ENCODE peak calls at places on chromosomes 2 and 18, in seven cellular contexts. X is HepG2, D is HCT116, M is K562, G is endothelial cell of umbilical vein, F is GM23338, Y is H1. C is an unnamed sample.

GRCh38 chr2:204255068-204255467 is 290.2 kb upstream of the PARD3B start:
- DNase-seq in X (no peak), D (no peak), M (no peak), G (no peak), F (no peak), Y (no peak), C (no peak)

GRCh38 chr2:189552991-189553404 is 27.6 kb downstream of the SLC40A1 start:
- DNase-seq in X (peak), D (no peak), M (no peak), G (peak), F (no peak), Y (no peak), C (no peak)

GRCh38 chr2:119108186-119108585 is 50.4 kb downstream of the C1QL2 start:
- DNase-seq in X (no peak), D (no peak), M (no peak), G (no peak), F (no peak), Y (no peak), C (no peak)

GRCh38 chr2:200253631-200254030 is 52.9 kb upstream of the SPATS2L start:
- DNase-seq in X (no peak), D (no peak), M (no peak), G (no peak), F (no peak), Y (no peak), C (no peak)

GRCh38 chr2:79432731-79433146 is 80.1 kb upstream of the CTNNA2 start:
- DNase-seq in X (peak), D (no peak), M (no peak), G (no peak), F (peak), Y (no peak), C (no peak)

GRCh38 chr2:230077851-230078547 is 9.3 kb upstream of the SLC16A14 start:
- DNase-seq in X (no peak), D (no peak), M (no peak), G (peak), F (no peak), Y (peak), C (no peak)

GRCh38 chr2:170930132-170931109 is 1.4 kb downstream of the GORASP2 start:
- DNase-seq in X (peak), D (peak), M (peak), G (peak), F (peak), Y (no peak), C (no peak)

GRCh38 chr18:6365385-6365784 is 49.3 kb downstream of the L3MBTL4 start:
- DNase-seq in X (no peak), D (no peak), M (no peak), G (no peak), F (no peak), Y (no peak), C (no peak)

GRCh38 chr2:210558708-210559107 is 2.3 kb downstream of the CPS1 start:
- DNase-seq in X (no peak), D (no peak), M (no peak), G (peak), F (no peak), Y (no peak), C (peak)

GRCh38 chr2:19176977-19177376 is 181.4 kb downstream of the OSR1 start:
- DNase-seq in X (no peak), D (no peak), M (no peak), G (no peak), F (no peak), Y (no peak), C (no peak)

GRCh38 chr2:62895632-62896009 is 155.0 kb upstream of the OTX1 start:
- DNase-seq in X (no peak), D (no peak), M (no peak), G (no peak), F (no peak), Y (no peak), C (no peak)

GRCh38 chr2:204046145-204046544 is 109.6 kb downstream of the ICOS start:
- DNase-seq in X (no peak), D (no peak), M (no peak), G (no peak), F (no peak), Y (no peak), C (no peak)

GRCh38 chr2:240301256-240301795 is 134.1 kb upstream of the GPC1 start:
- DNase-seq in X (no peak), D (no peak), M (no peak), G (no peak), F (no peak), Y (no peak), C (no peak)

GRCh38 chr2:157480182-157480961 is 36.5 kb upstream of the CYTIP start:
- DNase-seq in X (no peak), D (no peak), M (no peak), G (no peak), F (no peak), Y (no peak), C (no peak)

GRCh38 chr2:241994556-241995213 is 125.2 kb downstream of the RTP5 start:
- DNase-seq in X (no peak), D (no peak), M (no peak), G (no peak), F (no peak), Y (no peak), C (no peak)

GRCh38 chr2:183009249-183009899 is 28.9 kb downstream of the NCKAP1 start:
- DNase-seq in X (no peak), D (no peak), M (no peak), G (no peak), F (no peak), Y (no peak), C (peak)

GRCh38 chr2:105537466-105537865 is 138.6 kb upstream of the FHL2 start:
- DNase-seq in X (no peak), D (no peak), M (no peak), G (no peak), F (no peak), Y (peak), C (no peak)

GRCh38 chr2:232490221-232491138 is 2.8 kb upstream of the ECEL1 start:
- DNase-seq in X (no peak), D (no peak), M (no peak), G (no peak), F (no peak), Y (no peak), C (no peak)

GRCh38 chr2:170155022-170155722 is 22.8 kb upstream of the MYO3B start:
- DNase-seq in X (no peak), D (no peak), M (peak), G (peak), F (peak), Y (no peak), C (peak)

GRCh38 chr2:98634406-98635092 is 26.2 kb downstream of the UNC50 start:
- DNase-seq in X (peak), D (peak), M (peak), G (peak), F (peak), Y (peak), C (no peak)

GRCh38 chr18:12307251-12307736 is 747 bp upstream of the TUBB6 start:
- DNase-seq in X (no peak), D (no peak), M (no peak), G (peak), F (peak), Y (no peak), C (no peak)

GRCh38 chr18:12305211-12305610 is 2.8 kb upstream of the TUBB6 start:
- DNase-seq in X (no peak), D (no peak), M (peak), G (no peak), F (no peak), Y (no peak), C (no peak)

GRCh38 chr18:12304351-12305210 is 3.5 kb upstream of the TUBB6 start:
- DNase-seq in X (no peak), D (no peak), M (no peak), G (no peak), F (no peak), Y (no peak), C (no peak)

GRCh38 chr18:12306752-12307151 is 1.3 kb upstream of the TUBB6 start:
- DNase-seq in X (no peak), D (no peak), M (no peak), G (no peak), F (no peak), Y (no peak), C (no peak)

DNA sequence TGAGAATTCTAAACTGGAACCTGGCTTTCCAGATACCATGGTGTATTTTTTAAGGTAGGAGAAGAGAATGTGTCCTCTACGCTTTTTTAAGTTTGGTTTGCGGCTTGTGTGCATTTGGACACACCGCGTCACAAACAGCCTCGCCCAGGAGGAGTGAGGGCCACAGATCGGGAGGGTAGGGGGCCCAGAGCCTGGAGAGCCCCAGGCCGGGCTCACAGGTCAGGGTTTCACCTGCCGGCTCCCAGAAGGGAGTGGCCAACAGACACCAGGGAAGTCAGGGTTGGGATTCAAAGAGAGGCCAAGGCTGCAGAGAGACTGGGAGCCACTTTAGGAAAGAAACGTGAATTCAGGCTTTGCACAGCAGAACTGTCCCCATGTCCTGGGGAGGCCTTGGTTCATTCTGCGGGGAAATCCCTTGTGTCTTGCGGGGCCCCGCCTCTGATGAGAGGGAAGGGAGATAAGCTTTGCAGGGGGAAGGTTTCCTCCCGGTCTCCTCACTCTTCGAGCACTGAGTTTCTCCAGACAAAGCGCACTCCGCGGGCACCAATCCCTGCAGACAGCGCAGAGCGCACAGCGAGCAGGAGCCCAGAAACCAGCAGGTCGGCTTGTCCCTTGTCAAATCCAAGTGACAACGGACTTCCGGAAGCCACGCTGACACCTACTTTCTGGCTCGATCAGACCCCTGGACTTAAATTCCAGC is 2.0 kb upstream of the TUBB6 start:
- DNase-seq in X (no peak), D (no peak), M (no peak), G (no peak), F (peak), Y (peak), C (no peak)
- H3K4me3 ChIP-seq in X (no peak), D (no peak), M (no peak), G (peak), F (peak), Y (peak), C (peak)

GRCh38 chr18:79797518-79798345 is at the start of gene KCNG2:
- DNase-seq in X (no peak), D (no peak), M (no peak), G (no peak), F (peak), Y (peak), C (no peak)
- TF ChIP-seq EZH2 in X (no peak), D (no peak), M (no peak), G (no peak), F (no peak), Y (no peak), C (peak)

GRCh38 chr2:238180554-238180953 is 21.8 kb downstream of the ERFE start:
- DNase-seq in X (no peak), D (no peak), M (no peak), G (no peak), F (no peak), Y (no peak), C (no peak)

GRCh38 chr2:238174701-238175100 is 15.9 kb downstream of the ERFE start:
- DNase-seq in X (no peak), D (no peak), M (no peak), G (no peak), F (no peak), Y (no peak), C (no peak)

GRCh38 chr2:238173692-238174091 is 14.9 kb downstream of the ERFE start:
- DNase-seq in X (no peak), D (no peak), M (no peak), G (no peak), F (peak), Y (no peak), C (no peak)

GRCh38 chr2:238174291-238174690 is 15.5 kb downstream of the ERFE start:
- DNase-seq in X (no peak), D (no peak), M (no peak), G (no peak), F (no peak), Y (no peak), C (no peak)

DNA sequence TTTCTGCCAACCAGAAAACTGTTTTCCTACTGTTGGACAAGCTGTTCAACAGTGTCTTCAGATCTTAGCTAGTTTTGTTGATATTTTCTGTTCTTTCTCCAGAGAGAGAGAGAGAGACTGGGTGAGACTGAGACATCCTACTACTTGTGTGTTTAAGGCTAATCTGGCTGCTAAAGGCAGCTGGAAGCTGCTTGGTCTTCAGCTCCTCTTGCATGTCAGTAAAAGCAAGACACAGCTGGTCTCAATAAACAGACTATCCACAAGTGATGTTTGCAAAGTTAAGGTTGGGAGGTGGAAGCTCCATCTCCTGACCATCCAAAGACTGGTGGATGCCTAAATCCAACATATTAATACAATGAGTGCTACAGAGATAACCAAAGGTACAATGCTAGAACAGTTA is 17.8 kb downstream of the ERFE start:
- DNase-seq in X (no peak), D (no peak), M (no peak), G (no peak), F (no peak), Y (no peak), C (no peak)
- TF ChIP-seq POLR2AphosphoS5 in X (no peak), D (no peak), M (no peak), G (no peak), F (no peak), Y (no peak), C (no peak)

DNA sequence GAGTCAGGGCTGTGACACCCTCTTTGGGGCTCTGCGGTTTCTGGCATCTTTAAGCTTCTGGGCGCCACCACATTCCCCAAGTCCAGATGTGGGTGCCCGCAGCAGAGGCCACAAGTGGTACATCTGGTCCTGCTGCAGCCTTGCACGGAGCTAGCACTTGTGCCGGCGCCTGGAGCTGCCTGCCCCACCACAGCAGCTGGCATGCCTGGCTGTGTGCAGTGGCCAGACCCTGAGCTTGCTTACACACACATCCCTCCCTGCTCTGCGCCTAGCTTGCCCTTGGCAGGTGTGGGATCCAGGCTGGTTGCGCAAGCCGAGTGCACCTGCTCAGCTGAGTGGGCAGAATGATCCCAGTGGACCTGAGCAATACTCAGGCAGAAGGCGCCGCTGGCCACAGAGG is 27.3 kb downstream of the SLC4A10 start:
- DNase-seq in X (no peak), D (no peak), M (no peak), G (no peak), F (no peak), Y (no peak), C (no peak)
- H3K4me3 ChIP-seq in X (no peak), D (no peak), M (no peak), G (no peak), F (no peak), Y (no peak), C (no peak)

DNA sequence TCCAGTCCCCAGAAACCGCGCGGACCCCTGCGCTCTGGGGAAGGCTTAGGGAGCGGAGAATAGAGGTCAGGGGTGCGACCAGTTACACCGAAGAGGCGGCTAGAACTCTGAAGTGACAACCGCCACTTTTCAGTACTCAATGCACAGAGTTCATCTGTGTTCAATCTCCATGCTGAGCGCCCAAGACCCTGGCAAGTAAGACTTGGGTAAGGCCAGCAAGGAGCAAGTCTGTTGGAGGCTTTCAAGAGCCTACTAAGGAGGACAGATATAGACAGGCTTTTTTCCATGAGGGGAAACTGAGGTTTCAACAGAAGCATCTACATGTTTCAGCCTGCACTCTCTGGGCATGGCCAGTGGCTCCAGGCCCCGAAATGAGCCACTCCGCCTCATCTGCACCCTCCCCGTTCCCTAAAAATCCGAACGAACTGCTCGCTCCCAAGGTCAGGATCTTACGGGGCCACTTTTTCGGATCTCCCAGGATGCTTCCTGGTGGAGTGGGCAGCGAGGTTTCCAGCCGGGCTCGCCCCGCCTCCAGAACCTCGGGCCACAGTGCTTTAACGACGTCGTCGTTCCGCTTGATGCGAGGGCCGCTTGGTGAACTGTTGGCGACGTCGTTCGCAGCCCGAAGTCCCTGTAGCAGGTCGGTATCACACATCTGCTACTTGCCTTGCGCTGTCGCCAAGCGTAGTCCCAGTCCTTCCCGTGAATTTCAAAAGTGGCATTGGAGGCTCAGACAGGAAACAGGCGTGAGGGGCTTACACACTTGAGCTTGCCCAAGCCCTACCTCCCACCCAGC is 15.5 kb downstream of the EVX2 start:
- DNase-seq in X (no peak), D (no peak), M (no peak), G (no peak), F (peak), Y (peak), C (no peak)
- TF ChIP-seq EZH2 in X (no peak), D (no peak), M (no peak), G (peak), F (peak), Y (peak), C (no peak)

GRCh38 chr2:43899589-43899988 is 60.8 kb downstream of the ABCG8 start:
- DNase-seq in X (no peak), D (no peak), M (no peak), G (no peak), F (no peak), Y (no peak), C (no peak)

GRCh38 chr2:43906448-43907122 is 67.8 kb downstream of the ABCG8 start:
- DNase-seq in X (peak), D (no peak), M (no peak), G (no peak), F (no peak), Y (no peak), C (no peak)

GRCh38 chr2:43905871-43906270 is 67.1 kb downstream of the ABCG8 start:
- DNase-seq in X (no peak), D (no peak), M (no peak), G (no peak), F (no peak), Y (no peak), C (no peak)

DNA sequence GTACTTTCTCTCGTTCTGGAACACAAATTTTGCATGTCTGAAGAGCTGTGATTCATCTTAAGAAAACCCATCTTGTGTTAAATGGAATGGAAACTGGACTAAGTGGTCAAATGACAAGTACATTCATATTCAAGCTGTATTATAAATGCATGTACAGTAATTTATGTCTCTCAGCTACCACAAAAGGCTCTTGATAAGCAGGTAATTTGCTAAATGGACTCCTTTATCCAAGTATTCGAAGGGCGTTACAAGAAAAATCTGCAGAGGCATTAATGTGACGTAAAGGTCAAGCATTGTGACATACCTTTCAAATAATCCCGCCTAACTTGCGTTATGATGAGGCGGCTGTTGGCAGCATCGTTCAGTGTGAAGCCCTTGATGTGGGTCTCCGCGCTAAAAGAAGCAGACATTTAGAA is 66.6 kb downstream of the ABCG8 start:
- DNase-seq in X (no peak), D (no peak), M (no peak), G (no peak), F (no peak), Y (no peak), C (no peak)
- TF ChIP-seq POLR2AphosphoS5 in X (no peak), D (no peak), M (no peak), G (no peak), F (no peak), Y (no peak), C (no peak)

GRCh38 chr18:77001979-77002378 is 130.6 kb downstream of the MBP start:
- DNase-seq in X (no peak), D (no peak), M (no peak), G (no peak), F (no peak), Y (no peak), C (no peak)
- H3K4me3 ChIP-seq in X (no peak), D (no peak), M (no peak), G (no peak), F (no peak), Y (no peak), C (no peak)

GRCh38 chr18:44320619-44321460 is 359.8 kb upstream of the SETBP1 start:
- DNase-seq in X (no peak), D (no peak), M (no peak), G (no peak), F (peak), Y (peak), C (no peak)
- TF ChIP-seq EZH2 in X (no peak), D (no peak), M (no peak), G (no peak), F (no peak), Y (no peak), C (no peak)

GRCh38 chr2:37623971-37624897 is 47.2 kb downstream of the CDC42EP3 start:
- DNase-seq in X (no peak), D (no peak), M (no peak), G (no peak), F (no peak), Y (no peak), C (no peak)
- TF ChIP-seq POLR2AphosphoS5 in X (no peak), D (no peak), M (no peak), G (no peak), F (no peak), Y (no peak), C (no peak)

DNA sequence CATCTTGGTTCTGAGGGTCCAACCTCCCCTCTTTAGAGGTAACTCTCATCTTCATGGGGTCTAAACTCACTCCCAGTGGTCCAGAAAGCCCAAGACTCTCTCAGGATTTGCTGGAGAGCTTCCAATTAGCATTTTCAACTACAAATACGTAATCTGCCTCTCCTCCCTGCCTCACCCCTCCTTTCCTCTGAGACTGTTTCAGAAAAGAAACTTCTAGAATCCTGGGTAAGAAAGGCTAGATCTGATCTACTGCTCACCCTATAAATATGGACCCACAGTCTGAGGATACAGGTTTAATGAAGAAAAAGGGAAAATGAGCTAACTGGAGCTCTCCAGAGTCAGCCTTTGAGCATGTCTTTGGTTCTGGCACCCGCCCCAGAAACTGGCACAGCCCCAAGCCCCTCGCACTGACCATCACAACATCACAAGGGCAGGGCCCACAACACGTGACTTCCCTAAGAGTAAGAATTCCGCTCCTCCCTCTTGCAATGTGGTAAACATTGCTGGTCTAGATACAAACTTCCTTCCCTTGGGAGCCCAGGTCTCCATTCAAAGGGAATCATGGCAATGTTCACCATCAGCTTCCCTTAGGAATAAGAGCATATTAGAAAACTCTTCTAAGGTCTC is 21.7 kb upstream of the IHH start:
- DNase-seq in X (no peak), D (no peak), M (no peak), G (no peak), F (no peak), Y (no peak), C (no peak)
- H3K4me3 ChIP-seq in X (no peak), D (no peak), M (no peak), G (no peak), F (no peak), Y (no peak), C (no peak)